ENCODE peak calls at places on chromosomes 3 and 15, in six cellular contexts. One of them, this sample, is unnamed.

GRCh38 chr3:153052096-153052460 is 109.9 kb upstream of the RAP2B start:
- DNase-seq in pancreas: no peak
- DNase-seq in NCI-H510A: no peak
- DNase-seq in activated CD4-positive, alpha-beta memory T cell treated with anti-CD3 and anti-CD28 coated beads, Interleukin-2, amount 10 ng/mL, durations not matched to agents 7 days and 5 days: no peak
- DNase-seq in MM.1S: peak; percentile 87
- DNase-seq in coronary artery: no peak
- DNase-seq in this sample: no peak

GRCh38 chr15:89125038-89125826 is 37.0 kb downstream of the ABHD2 start:
- DNase-seq in pancreas: no peak
- DNase-seq in NCI-H510A: no peak
- DNase-seq in activated CD4-positive, alpha-beta memory T cell treated with anti-CD3 and anti-CD28 coated beads, Interleukin-2, amount 10 ng/mL, durations not matched to agents 7 days and 5 days: no peak
- DNase-seq in MM.1S: no peak
- DNase-seq in coronary artery: no peak
- DNase-seq in this sample: no peak

GRCh38 chr3:11507719-11508118 is 136.0 kb downstream of the VGLL4 start:
- DNase-seq in pancreas: no peak
- DNase-seq in NCI-H510A: no peak
- DNase-seq in activated CD4-positive, alpha-beta memory T cell treated with anti-CD3 and anti-CD28 coated beads, Interleukin-2, amount 10 ng/mL, durations not matched to agents 7 days and 5 days: no peak
- DNase-seq in MM.1S: no peak
- DNase-seq in coronary artery: no peak
- DNase-seq in this sample: no peak

GRCh38 chr3:155270063-155270462 is 23.4 kb downstream of the STRIT1 start:
- DNase-seq in pancreas: no peak
- DNase-seq in NCI-H510A: no peak
- DNase-seq in activated CD4-positive, alpha-beta memory T cell treated with anti-CD3 and anti-CD28 coated beads, Interleukin-2, amount 10 ng/mL, durations not matched to agents 7 days and 5 days: no peak
- DNase-seq in MM.1S: no peak
- DNase-seq in coronary artery: no peak
- DNase-seq in this sample: no peak

GRCh38 chr3:168828536-168828935 is 732.8 kb upstream of the GOLIM4 start:
- DNase-seq in pancreas: no peak
- DNase-seq in NCI-H510A: no peak
- DNase-seq in activated CD4-positive, alpha-beta memory T cell treated with anti-CD3 and anti-CD28 coated beads, Interleukin-2, amount 10 ng/mL, durations not matched to agents 7 days and 5 days: no peak
- DNase-seq in MM.1S: no peak
- DNase-seq in coronary artery: no peak
- DNase-seq in this sample: no peak

GRCh38 chr15:69531302-69532027 is 78.8 kb downstream of the RPLP1 start:
- DNase-seq in pancreas: no peak
- DNase-seq in NCI-H510A: no peak
- DNase-seq in activated CD4-positive, alpha-beta memory T cell treated with anti-CD3 and anti-CD28 coated beads, Interleukin-2, amount 10 ng/mL, durations not matched to agents 7 days and 5 days: no peak
- DNase-seq in MM.1S: no peak
- DNase-seq in coronary artery: no peak
- DNase-seq in this sample: no peak

GRCh38 chr15:70066422-70066821 is 31.3 kb downstream of the TLE3 start:
- DNase-seq in pancreas: no peak
- DNase-seq in NCI-H510A: no peak
- DNase-seq in activated CD4-positive, alpha-beta memory T cell treated with anti-CD3 and anti-CD28 coated beads, Interleukin-2, amount 10 ng/mL, durations not matched to agents 7 days and 5 days: no peak
- DNase-seq in MM.1S: no peak
- DNase-seq in coronary artery: no peak
- DNase-seq in this sample: no peak

GRCh38 chr3:172249039-172249438 is 199.2 kb downstream of the GHSR start:
- DNase-seq in pancreas: no peak
- DNase-seq in NCI-H510A: no peak
- DNase-seq in activated CD4-positive, alpha-beta memory T cell treated with anti-CD3 and anti-CD28 coated beads, Interleukin-2, amount 10 ng/mL, durations not matched to agents 7 days and 5 days: no peak
- DNase-seq in MM.1S: no peak
- DNase-seq in coronary artery: no peak
- DNase-seq in this sample: no peak

GRCh38 chr3:185552358-185552877 is at the start of gene LIPH:
- DNase-seq in pancreas: no peak
- DNase-seq in NCI-H510A: no peak
- DNase-seq in activated CD4-positive, alpha-beta memory T cell treated with anti-CD3 and anti-CD28 coated beads, Interleukin-2, amount 10 ng/mL, durations not matched to agents 7 days and 5 days: no peak
- DNase-seq in MM.1S: no peak
- DNase-seq in coronary artery: no peak
- DNase-seq in this sample: no peak

GRCh38 chr3:8575364-8576104 is 69.1 kb downstream of the SSUH2 start:
- DNase-seq in pancreas: no peak
- DNase-seq in NCI-H510A: no peak
- DNase-seq in activated CD4-positive, alpha-beta memory T cell treated with anti-CD3 and anti-CD28 coated beads, Interleukin-2, amount 10 ng/mL, durations not matched to agents 7 days and 5 days: no peak
- DNase-seq in MM.1S: no peak
- DNase-seq in coronary artery: no peak
- DNase-seq in this sample: no peak

GRCh38 chr15:71333839-71334238 is 218.6 kb downstream of the THSD4 start:
- DNase-seq in pancreas: no peak
- DNase-seq in NCI-H510A: no peak
- DNase-seq in activated CD4-positive, alpha-beta memory T cell treated with anti-CD3 and anti-CD28 coated beads, Interleukin-2, amount 10 ng/mL, durations not matched to agents 7 days and 5 days: no peak
- DNase-seq in MM.1S: no peak
- DNase-seq in coronary artery: no peak
- DNase-seq in this sample: no peak

GRCh38 chr15:55827204-55827603 is 84.3 kb upstream of the PRTG start:
- DNase-seq in pancreas: no peak
- DNase-seq in NCI-H510A: no peak
- DNase-seq in activated CD4-positive, alpha-beta memory T cell treated with anti-CD3 and anti-CD28 coated beads, Interleukin-2, amount 10 ng/mL, durations not matched to agents 7 days and 5 days: no peak
- DNase-seq in MM.1S: no peak
- DNase-seq in coronary artery: no peak
- DNase-seq in this sample: no peak

GRCh38 chr3:187293514-187293870 is 2.0 kb upstream of the MASP1 start:
- DNase-seq in pancreas: no peak
- DNase-seq in NCI-H510A: no peak
- DNase-seq in activated CD4-positive, alpha-beta memory T cell treated with anti-CD3 and anti-CD28 coated beads, Interleukin-2, amount 10 ng/mL, durations not matched to agents 7 days and 5 days: no peak
- DNase-seq in MM.1S: no peak
- DNase-seq in coronary artery: no peak
- DNase-seq in this sample: no peak

GRCh38 chr3:2655229-2655701 is 454.9 kb downstream of the IL5RA start:
- DNase-seq in pancreas: no peak
- DNase-seq in NCI-H510A: no peak
- DNase-seq in activated CD4-positive, alpha-beta memory T cell treated with anti-CD3 and anti-CD28 coated beads, Interleukin-2, amount 10 ng/mL, durations not matched to agents 7 days and 5 days: no peak
- DNase-seq in MM.1S: no peak
- DNase-seq in coronary artery: no peak
- DNase-seq in this sample: no peak

GRCh38 chr15:66947471-66947870 is 117.9 kb upstream of the SMAD3 start:
- DNase-seq in pancreas: no peak
- DNase-seq in NCI-H510A: no peak
- DNase-seq in activated CD4-positive, alpha-beta memory T cell treated with anti-CD3 and anti-CD28 coated beads, Interleukin-2, amount 10 ng/mL, durations not matched to agents 7 days and 5 days: no peak
- DNase-seq in MM.1S: no peak
- DNase-seq in coronary artery: peak; percentile 45
- DNase-seq in this sample: no peak

GRCh38 chr15:64019764-64020163 is 26.5 kb downstream of the DAPK2 start:
- DNase-seq in pancreas: no peak
- DNase-seq in NCI-H510A: no peak
- DNase-seq in activated CD4-positive, alpha-beta memory T cell treated with anti-CD3 and anti-CD28 coated beads, Interleukin-2, amount 10 ng/mL, durations not matched to agents 7 days and 5 days: no peak
- DNase-seq in MM.1S: no peak
- DNase-seq in coronary artery: no peak
- DNase-seq in this sample: no peak

GRCh38 chr3:59771760-59772159 is 721.9 kb upstream of the CFAP20DC start:
- DNase-seq in pancreas: no peak
- DNase-seq in NCI-H510A: no peak
- DNase-seq in activated CD4-positive, alpha-beta memory T cell treated with anti-CD3 and anti-CD28 coated beads, Interleukin-2, amount 10 ng/mL, durations not matched to agents 7 days and 5 days: no peak
- DNase-seq in MM.1S: no peak
- DNase-seq in coronary artery: no peak
- DNase-seq in this sample: no peak

GRCh38 chr3:51269466-51269865 is 115.6 kb upstream of the MANF start:
- DNase-seq in pancreas: no peak
- DNase-seq in NCI-H510A: no peak
- DNase-seq in activated CD4-positive, alpha-beta memory T cell treated with anti-CD3 and anti-CD28 coated beads, Interleukin-2, amount 10 ng/mL, durations not matched to agents 7 days and 5 days: no peak
- DNase-seq in MM.1S: no peak
- DNase-seq in coronary artery: no peak
- DNase-seq in this sample: no peak

GRCh38 chr15:90819390-90819789 is 49.0 kb upstream of the FURIN start:
- DNase-seq in pancreas: peak; percentile 85
- DNase-seq in NCI-H510A: no peak
- DNase-seq in activated CD4-positive, alpha-beta memory T cell treated with anti-CD3 and anti-CD28 coated beads, Interleukin-2, amount 10 ng/mL, durations not matched to agents 7 days and 5 days: no peak
- DNase-seq in MM.1S: no peak
- DNase-seq in coronary artery: no peak
- DNase-seq in this sample: no peak

GRCh38 chr3:174869448-174869847 is 10.3 kb downstream of the NAALADL2 start:
- DNase-seq in pancreas: no peak
- DNase-seq in NCI-H510A: no peak
- DNase-seq in activated CD4-positive, alpha-beta memory T cell treated with anti-CD3 and anti-CD28 coated beads, Interleukin-2, amount 10 ng/mL, durations not matched to agents 7 days and 5 days: no peak
- DNase-seq in MM.1S: no peak
- DNase-seq in coronary artery: no peak
- DNase-seq in this sample: no peak

GRCh38 chr3:111787556-111788463 is 71.3 kb upstream of the PHLDB2 start:
- DNase-seq in pancreas: no peak
- DNase-seq in NCI-H510A: no peak
- DNase-seq in activated CD4-positive, alpha-beta memory T cell treated with anti-CD3 and anti-CD28 coated beads, Interleukin-2, amount 10 ng/mL, durations not matched to agents 7 days and 5 days: no peak
- DNase-seq in MM.1S: no peak
- DNase-seq in coronary artery: no peak
- DNase-seq in this sample: no peak

GRCh38 chr3:176190755-176191154 is 1006.5 kb downstream of the TBL1XR1 start:
- DNase-seq in pancreas: no peak
- DNase-seq in NCI-H510A: no peak
- DNase-seq in activated CD4-positive, alpha-beta memory T cell treated with anti-CD3 and anti-CD28 coated beads, Interleukin-2, amount 10 ng/mL, durations not matched to agents 7 days and 5 days: no peak
- DNase-seq in MM.1S: no peak
- DNase-seq in coronary artery: no peak
- DNase-seq in this sample: no peak

GRCh38 chr3:37590328-37591079 is 271.2 kb upstream of the CTDSPL start:
- DNase-seq in pancreas: no peak
- DNase-seq in NCI-H510A: no peak
- DNase-seq in activated CD4-positive, alpha-beta memory T cell treated with anti-CD3 and anti-CD28 coated beads, Interleukin-2, amount 10 ng/mL, durations not matched to agents 7 days and 5 days: no peak
- DNase-seq in MM.1S: no peak
- DNase-seq in coronary artery: peak; percentile 88
- DNase-seq in this sample: no peak

GRCh38 chr15:65547841-65548240 is 17.6 kb downstream of the HACD3 start:
- DNase-seq in pancreas: no peak
- DNase-seq in NCI-H510A: no peak
- DNase-seq in activated CD4-positive, alpha-beta memory T cell treated with anti-CD3 and anti-CD28 coated beads, Interleukin-2, amount 10 ng/mL, durations not matched to agents 7 days and 5 days: no peak
- DNase-seq in MM.1S: no peak
- DNase-seq in coronary artery: no peak
- DNase-seq in this sample: no peak

GRCh38 chr3:42847731-42848130 is 27.9 kb downstream of the CYP8B1 start:
- DNase-seq in pancreas: no peak
- DNase-seq in NCI-H510A: no peak
- DNase-seq in activated CD4-positive, alpha-beta memory T cell treated with anti-CD3 and anti-CD28 coated beads, Interleukin-2, amount 10 ng/mL, durations not matched to agents 7 days and 5 days: no peak
- DNase-seq in MM.1S: no peak
- DNase-seq in coronary artery: peak; percentile 72
- DNase-seq in this sample: no peak

GRCh38 chr15:80403712-80404056 is 498 bp upstream of the ARNT2 start:
- DNase-seq in pancreas: peak; percentile 72
- DNase-seq in NCI-H510A: no peak
- DNase-seq in activated CD4-positive, alpha-beta memory T cell treated with anti-CD3 and anti-CD28 coated beads, Interleukin-2, amount 10 ng/mL, durations not matched to agents 7 days and 5 days: no peak
- DNase-seq in MM.1S: no peak
- DNase-seq in coronary artery: no peak
- DNase-seq in this sample: no peak

GRCh38 chr3:16288664-16289063 is 23.7 kb downstream of the OXNAD1 start:
- DNase-seq in pancreas: no peak
- DNase-seq in NCI-H510A: no peak
- DNase-seq in activated CD4-positive, alpha-beta memory T cell treated with anti-CD3 and anti-CD28 coated beads, Interleukin-2, amount 10 ng/mL, durations not matched to agents 7 days and 5 days: peak; percentile 36
- DNase-seq in MM.1S: no peak
- DNase-seq in coronary artery: no peak
- DNase-seq in this sample: no peak

GRCh38 chr3:18045296-18045880 is 303.0 kb upstream of the TBC1D5 start:
- DNase-seq in pancreas: no peak
- DNase-seq in NCI-H510A: no peak
- DNase-seq in activated CD4-positive, alpha-beta memory T cell treated with anti-CD3 and anti-CD28 coated beads, Interleukin-2, amount 10 ng/mL, durations not matched to agents 7 days and 5 days: no peak
- DNase-seq in MM.1S: no peak
- DNase-seq in coronary artery: no peak
- DNase-seq in this sample: no peak

GRCh38 chr3:4504340-4505261 is 11.5 kb downstream of the ITPR1 start:
- DNase-seq in pancreas: no peak
- DNase-seq in NCI-H510A: peak; percentile 18
- DNase-seq in activated CD4-positive, alpha-beta memory T cell treated with anti-CD3 and anti-CD28 coated beads, Interleukin-2, amount 10 ng/mL, durations not matched to agents 7 days and 5 days: peak; percentile 31
- DNase-seq in MM.1S: peak; percentile 61
- DNase-seq in coronary artery: no peak
- DNase-seq in this sample: peak; percentile 59

GRCh38 chr15:69253156-69253555 is 45.6 kb upstream of the PAQR5 start:
- DNase-seq in pancreas: no peak
- DNase-seq in NCI-H510A: no peak
- DNase-seq in activated CD4-positive, alpha-beta memory T cell treated with anti-CD3 and anti-CD28 coated beads, Interleukin-2, amount 10 ng/mL, durations not matched to agents 7 days and 5 days: no peak
- DNase-seq in MM.1S: no peak
- DNase-seq in coronary artery: no peak
- DNase-seq in this sample: no peak

GRCh38 chr3:194760740-194761139 is 75.1 kb downstream of the FAM43A start:
- DNase-seq in pancreas: no peak
- DNase-seq in NCI-H510A: no peak
- DNase-seq in activated CD4-positive, alpha-beta memory T cell treated with anti-CD3 and anti-CD28 coated beads, Interleukin-2, amount 10 ng/mL, durations not matched to agents 7 days and 5 days: no peak
- DNase-seq in MM.1S: no peak
- DNase-seq in coronary artery: no peak
- DNase-seq in this sample: no peak

GRCh38 chr15:64717735-64718495 is 57.5 kb downstream of the RBPMS2 start:
- DNase-seq in pancreas: no peak
- DNase-seq in NCI-H510A: no peak
- DNase-seq in activated CD4-positive, alpha-beta memory T cell treated with anti-CD3 and anti-CD28 coated beads, Interleukin-2, amount 10 ng/mL, durations not matched to agents 7 days and 5 days: no peak
- DNase-seq in MM.1S: no peak
- DNase-seq in coronary artery: no peak
- DNase-seq in this sample: no peak

GRCh38 chr3:188385295-188385694 is 231.3 kb downstream of the LPP start:
- DNase-seq in pancreas: no peak
- DNase-seq in NCI-H510A: no peak
- DNase-seq in activated CD4-positive, alpha-beta memory T cell treated with anti-CD3 and anti-CD28 coated beads, Interleukin-2, amount 10 ng/mL, durations not matched to agents 7 days and 5 days: no peak
- DNase-seq in MM.1S: no peak
- DNase-seq in coronary artery: no peak
- DNase-seq in this sample: no peak

GRCh38 chr3:150970665-150971327 is 1.7 kb downstream of the CLRN1 start:
- DNase-seq in pancreas: no peak
- DNase-seq in NCI-H510A: no peak
- DNase-seq in activated CD4-positive, alpha-beta memory T cell treated with anti-CD3 and anti-CD28 coated beads, Interleukin-2, amount 10 ng/mL, durations not matched to agents 7 days and 5 days: no peak
- DNase-seq in MM.1S: no peak
- DNase-seq in coronary artery: no peak
- DNase-seq in this sample: no peak